ENCODE peak calls at places on chromosomes 7 and 10, in six cellular contexts. U is HepG2, K is upper lobe of right lung, E is left lung, M is hepatocyte, A is right lobe of liver. P is an unnamed sample.

GRCh38 chr7:78232806-78233205 is 434.2 kb downstream of the PHTF2 start:
- DNase-seq in U (no peak), K (no peak), E (no peak), M (no peak), A (no peak), P (no peak)

GRCh38 chr7:5266148-5267028 is 16.4 kb upstream of the SLC29A4 start:
- DNase-seq in U (no peak), K (no peak), E (no peak), M (no peak), A (no peak), P (no peak)

GRCh38 chr10:106565546-106565945 is 599.0 kb downstream of the SORCS1 start:
- DNase-seq in U (no peak), K (no peak), E (no peak), M (no peak), A (no peak), P (no peak)

GRCh38 chr7:17633099-17633498 is 307.2 kb downstream of the SNX13 start:
- DNase-seq in U (peak; percentile 39), K (no peak), E (no peak), M (peak; percentile 14), A (no peak), P (peak; percentile 41)

GRCh38 chr10:97891497-97892167 is 42.0 kb downstream of the GOLGA7B start:
- DNase-seq in U (peak; percentile 15), K (peak; percentile 93), E (peak; percentile 88), M (peak; percentile 31), A (no peak), P (no peak)

GRCh38 chr10:13219685-13220670 is 14.2 kb downstream of the UCMA start:
- DNase-seq in U (peak; percentile 48), K (peak; percentile 46), E (no peak), M (peak; percentile 32), A (peak; percentile 49), P (peak; percentile 49)

GRCh38 chr10:90417056-90417455 is 440.8 kb downstream of the HTR7 start:
- DNase-seq in U (peak; percentile 16), K (no peak), E (no peak), M (peak; percentile 24), A (no peak), P (no peak)

GRCh38 chr10:28686835-28687682 is 9.7 kb downstream of the BAMBI start:
- DNase-seq in U (no peak), K (no peak), E (no peak), M (no peak), A (no peak), P (no peak)

GRCh38 chr10:3129581-3130340 is 42.8 kb downstream of the PITRM1 start:
- DNase-seq in U (no peak), K (no peak), E (no peak), M (no peak), A (no peak), P (no peak)

GRCh38 chr10:62916157-62916603 is 100.0 kb upstream of the EGR2 start:
- DNase-seq in U (no peak), K (no peak), E (no peak), M (no peak), A (no peak), P (no peak)

GRCh38 chr10:58531084-58531695 is 18.5 kb downstream of the BICC1 start:
- DNase-seq in U (peak; percentile 65), K (no peak), E (no peak), M (peak; percentile 77), A (no peak), P (peak; percentile 57)

GRCh38 chr10:78980354-78980753 is 88.4 kb upstream of the ZMIZ1 start:
- DNase-seq in U (no peak), K (no peak), E (no peak), M (no peak), A (no peak), P (no peak)

GRCh38 chr7:149799397-149800168 is 26.2 kb upstream of the ZNF467 start:
- DNase-seq in U (peak; percentile 35), K (no peak), E (no peak), M (peak; percentile 53), A (peak; percentile 47), P (no peak)

GRCh38 chr7:7119668-7120208 is 62.6 kb upstream of the C1GALT1 start:
- DNase-seq in U (peak; percentile 28), K (no peak), E (no peak), M (no peak), A (no peak), P (no peak)

GRCh38 chr7:88037050-88037449 is 103.0 kb downstream of the ADAM22 start:
- DNase-seq in U (no peak), K (no peak), E (no peak), M (no peak), A (no peak), P (no peak)

GRCh38 chr10:49649294-49649693 is 30.2 kb upstream of the C10orf53 start:
- DNase-seq in U (no peak), K (no peak), E (no peak), M (no peak), A (no peak), P (no peak)

GRCh38 chr7:139775829-139776266 is 1.9 kb downstream of the HIPK2 start:
- DNase-seq in U (peak; percentile 69), K (no peak), E (peak; percentile 67), M (peak; percentile 84), A (peak; percentile 52), P (peak; percentile 73)

GRCh38 chr10:32950457-32951109 is 7.4 kb downstream of the ITGB1 start:
- DNase-seq in U (no peak), K (no peak), E (no peak), M (no peak), A (no peak), P (no peak)

GRCh38 chr7:128906001-128906765 is 4.3 kb downstream of the KCP start:
- DNase-seq in U (no peak), K (peak; percentile 36), E (no peak), M (no peak), A (no peak), P (no peak)

GRCh38 chr10:76306859-76307258 is 875.4 kb downstream of the LRMDA start:
- DNase-seq in U (no peak), K (no peak), E (no peak), M (no peak), A (no peak), P (no peak)

GRCh38 chr10:97163646-97164535 is 21.9 kb downstream of the SLIT1 start:
- DNase-seq in U (no peak), K (peak; percentile 46), E (no peak), M (no peak), A (no peak), P (no peak)

GRCh38 chr7:1124816-1125602 is 35.0 kb downstream of the ZFAND2A start:
- DNase-seq in U (no peak), K (peak; percentile 61), E (no peak), M (no peak), A (peak; percentile 70), P (no peak)

GRCh38 chr7:140625908-140626868 is 14.4 kb downstream of the DENND2A start:
- DNase-seq in U (no peak), K (peak; percentile 73), E (peak; percentile 75), M (peak; percentile 86), A (peak; percentile 77), P (no peak)

GRCh38 chr7:30908681-30909080 is 3.0 kb upstream of the AQP1 start:
- DNase-seq in U (no peak), K (no peak), E (no peak), M (no peak), A (no peak), P (no peak)

GRCh38 chr10:72309290-72310240 is 35.8 kb downstream of the DDIT4 start:
- DNase-seq in U (no peak), K (peak; percentile 72), E (no peak), M (peak; percentile 73), A (no peak), P (no peak)

GRCh38 chr10:22606164-22606614 is 108.2 kb downstream of the PIP4K2A start:
- DNase-seq in U (peak; percentile 84), K (no peak), E (peak; percentile 70), M (no peak), A (peak; percentile 39), P (no peak)

GRCh38 chr7:47383696-47384445 is 198.0 kb downstream of the TNS3 start:
- DNase-seq in U (no peak), K (peak; percentile 23), E (no peak), M (no peak), A (no peak), P (no peak)

GRCh38 chr7:47380325-47381131 is 201.4 kb downstream of the TNS3 start:
- DNase-seq in U (peak; percentile 48), K (peak; percentile 66), E (no peak), M (peak; percentile 58), A (no peak), P (no peak)

GRCh38 chr7:47381132-47381495 is 200.8 kb downstream of the TNS3 start:
- DNase-seq in U (no peak), K (no peak), E (no peak), M (no peak), A (no peak), P (no peak)

GRCh38 chr7:47383064-47383463 is 198.8 kb downstream of the TNS3 start:
- DNase-seq in U (no peak), K (no peak), E (no peak), M (no peak), A (no peak), P (no peak)

GRCh38 chr7:47382200-47382599 is 199.7 kb downstream of the TNS3 start:
- DNase-seq in U (no peak), K (no peak), E (no peak), M (no peak), A (no peak), P (no peak)
- H3K36me3 ChIP-seq in U (peaks cover 88% of the 10 kb centered on the region), K (peaks cover 7% of the 10 kb centered on the region), E (peaks cover 21% of the 10 kb centered on the region), M (no peaks in the 10 kb centered on the region), A (no peaks in the 10 kb centered on the region), P (no peaks in the 10 kb centered on the region)

DNA sequence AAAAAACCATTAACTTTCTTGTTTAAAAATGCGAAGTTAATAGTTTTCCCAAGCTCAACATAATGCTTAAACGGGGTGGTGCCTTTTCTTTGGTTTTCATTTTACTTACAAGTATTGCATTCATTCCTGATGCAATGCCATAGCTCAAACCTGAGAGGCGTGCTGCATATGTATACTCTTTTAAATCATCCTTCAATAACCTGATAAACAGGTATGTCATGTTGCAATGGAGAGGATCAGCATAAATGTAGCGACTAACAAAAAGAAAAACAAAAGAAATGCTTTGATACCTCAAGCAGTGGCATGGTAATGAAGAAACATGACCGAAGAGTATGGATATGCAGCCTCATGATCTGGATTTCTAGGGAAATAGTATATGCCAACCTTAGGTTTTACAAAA is 95.4 kb downstream of the IDE start:
- DNase-seq in U (no peak), K (no peak), E (no peak), M (no peak), A (no peak), P (no peak)
- H3K36me3 ChIP-seq in U (peaks cover 41% of the 10 kb centered on the region), K (peaks cover 87% of the 10 kb centered on the region), E (peaks cover 88% of the 10 kb centered on the region), M (no peaks in the 10 kb centered on the region), A (peaks cover 60% of the 10 kb centered on the region), P (peaks cover 5% of the 10 kb centered on the region)

DNA sequence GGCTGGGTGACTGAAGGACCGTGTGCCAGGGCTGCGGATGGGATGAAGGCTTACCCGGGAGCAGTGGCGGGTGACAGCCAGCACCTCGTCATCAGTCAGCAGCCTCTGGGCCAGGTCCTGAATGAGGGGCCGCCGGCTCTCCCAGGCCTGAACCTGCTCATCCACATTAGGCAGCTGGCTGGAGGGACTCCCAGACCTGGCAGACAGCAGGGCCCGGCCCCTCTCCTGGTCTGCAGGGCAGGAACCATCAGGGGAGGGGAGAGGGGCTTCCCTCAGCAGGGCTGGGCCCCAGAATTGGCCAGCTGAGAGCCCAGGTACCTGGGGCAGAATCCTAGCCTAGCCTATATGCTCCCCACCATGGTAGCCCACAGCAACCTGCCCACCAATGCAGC is 15.4 kb downstream of the PDZD7 start:
- DNase-seq in U (no peak), K (no peak), E (no peak), M (no peak), A (no peak), P (no peak)
- H3K36me3 ChIP-seq in U (no peaks in the 10 kb centered on the region), K (no peaks in the 10 kb centered on the region), E (no peaks in the 10 kb centered on the region), M (no peaks in the 10 kb centered on the region), A (no peaks in the 10 kb centered on the region), P (no peaks in the 10 kb centered on the region)

GRCh38 chr10:108791794-108792474 is 1131.4 kb downstream of the XPNPEP1 start:
- DNase-seq in U (no peak), K (no peak), E (no peak), M (no peak), A (no peak), P (no peak)
- H3K36me3 ChIP-seq in U (no peaks in the 10 kb centered on the region), K (no peaks in the 10 kb centered on the region), E (no peaks in the 10 kb centered on the region), M (no peaks in the 10 kb centered on the region), A (no peaks in the 10 kb centered on the region), P (no peaks in the 10 kb centered on the region)

P was measured in HCT116.